ENCODE peak calls at places on chromosomes 5 and 9, in nine cellular contexts. One of them, this sample, is unnamed.

GRCh38 chr5:34055671-34056070 is 12.7 kb upstream of the C1QTNF3 start:
- DNase-seq in GM12865: no peak
- DNase-seq in GM13976: no peak
- DNase-seq in activated CD8-positive, alpha-beta memory T cell treated with anti-CD3 and anti-CD28 coated beads for 1 hour: no peak
- DNase-seq in SJSA1: no peak
- DNase-seq in cortex of kidney: no peak
- DNase-seq in SK-N-MC: no peak
- DNase-seq in choroid plexus epithelial cell: no peak
- DNase-seq in fibroblast of lung: no peak
- DNase-seq in this sample: no peak

GRCh38 chr5:31981361-31981955 is 192.7 kb downstream of the GOLPH3 start:
- DNase-seq in fibroblast of lung: no peak
- DNase-seq in SJSA1: no peak
- DNase-seq in choroid plexus epithelial cell: no peak
- DNase-seq in GM13976: no peak
- DNase-seq in activated CD8-positive, alpha-beta memory T cell treated with anti-CD3 and anti-CD28 coated beads for 1 hour: no peak
- DNase-seq in cortex of kidney: no peak
- DNase-seq in SK-N-MC: no peak
- DNase-seq in GM12865: no peak
- DNase-seq in this sample: no peak

GRCh38 chr5:149853019-149853648 is 91.5 kb downstream of the PDE6A start:
- DNase-seq in cortex of kidney: no peak
- DNase-seq in GM12865: peak
- DNase-seq in SK-N-MC: no peak
- DNase-seq in activated CD8-positive, alpha-beta memory T cell treated with anti-CD3 and anti-CD28 coated beads for 1 hour: no peak
- DNase-seq in SJSA1: peak
- DNase-seq in GM13976: peak
- DNase-seq in choroid plexus epithelial cell: peak
- DNase-seq in fibroblast of lung: peak
- DNase-seq in this sample: peak

GRCh38 chr5:6362846-6363245 is 15.5 kb downstream of the MED10 start:
- DNase-seq in SJSA1: no peak
- DNase-seq in activated CD8-positive, alpha-beta memory T cell treated with anti-CD3 and anti-CD28 coated beads for 1 hour: no peak
- DNase-seq in SK-N-MC: no peak
- DNase-seq in GM12865: no peak
- DNase-seq in fibroblast of lung: no peak
- DNase-seq in GM13976: no peak
- DNase-seq in cortex of kidney: no peak
- DNase-seq in choroid plexus epithelial cell: no peak
- DNase-seq in this sample: no peak

GRCh38 chr9:7656648-7657047 is 142.9 kb downstream of the DMAC1 start:
- DNase-seq in choroid plexus epithelial cell: no peak
- DNase-seq in SJSA1: no peak
- DNase-seq in fibroblast of lung: no peak
- DNase-seq in activated CD8-positive, alpha-beta memory T cell treated with anti-CD3 and anti-CD28 coated beads for 1 hour: no peak
- DNase-seq in GM12865: no peak
- DNase-seq in SK-N-MC: no peak
- DNase-seq in cortex of kidney: no peak
- DNase-seq in GM13976: no peak
- DNase-seq in this sample: no peak

GRCh38 chr5:173498286-173498685 is 118.2 kb downstream of the BOD1 start:
- DNase-seq in cortex of kidney: no peak
- DNase-seq in activated CD8-positive, alpha-beta memory T cell treated with anti-CD3 and anti-CD28 coated beads for 1 hour: no peak
- DNase-seq in GM13976: no peak
- DNase-seq in GM12865: no peak
- DNase-seq in fibroblast of lung: peak
- DNase-seq in choroid plexus epithelial cell: peak
- DNase-seq in SK-N-MC: no peak
- DNase-seq in SJSA1: no peak
- DNase-seq in this sample: no peak

GRCh38 chr9:29958469-29958868 is 2385.2 kb upstream of the C9orf72 start:
- DNase-seq in choroid plexus epithelial cell: no peak
- DNase-seq in fibroblast of lung: no peak
- DNase-seq in GM13976: no peak
- DNase-seq in SJSA1: no peak
- DNase-seq in GM12865: no peak
- DNase-seq in cortex of kidney: no peak
- DNase-seq in activated CD8-positive, alpha-beta memory T cell treated with anti-CD3 and anti-CD28 coated beads for 1 hour: no peak
- DNase-seq in SK-N-MC: no peak
- DNase-seq in this sample: no peak

GRCh38 chr9:97640290-97640689 is 6.7 kb downstream of the NCBP1 start:
- DNase-seq in fibroblast of lung: no peak
- DNase-seq in GM13976: no peak
- DNase-seq in activated CD8-positive, alpha-beta memory T cell treated with anti-CD3 and anti-CD28 coated beads for 1 hour: no peak
- DNase-seq in SJSA1: no peak
- DNase-seq in choroid plexus epithelial cell: peak
- DNase-seq in GM12865: no peak
- DNase-seq in cortex of kidney: no peak
- DNase-seq in SK-N-MC: no peak
- DNase-seq in this sample: no peak

GRCh38 chr9:615756-616155 is 225.7 kb upstream of the DMRT1 start:
- DNase-seq in activated CD8-positive, alpha-beta memory T cell treated with anti-CD3 and anti-CD28 coated beads for 1 hour: no peak
- DNase-seq in SJSA1: no peak
- DNase-seq in GM12865: no peak
- DNase-seq in GM13976: no peak
- DNase-seq in cortex of kidney: no peak
- DNase-seq in fibroblast of lung: no peak
- DNase-seq in SK-N-MC: no peak
- DNase-seq in choroid plexus epithelial cell: no peak
- DNase-seq in this sample: no peak

GRCh38 chr5:1417586-1418225 is 27.5 kb downstream of the SLC6A3 start:
- DNase-seq in SJSA1: no peak
- DNase-seq in cortex of kidney: no peak
- DNase-seq in fibroblast of lung: no peak
- DNase-seq in choroid plexus epithelial cell: no peak
- DNase-seq in SK-N-MC: no peak
- DNase-seq in GM12865: no peak
- DNase-seq in GM13976: no peak
- DNase-seq in activated CD8-positive, alpha-beta memory T cell treated with anti-CD3 and anti-CD28 coated beads for 1 hour: no peak
- DNase-seq in this sample: no peak

GRCh38 chr5:1488882-1489680 is 34.7 kb downstream of the LPCAT1 start:
- DNase-seq in fibroblast of lung: peak
- DNase-seq in SK-N-MC: no peak
- DNase-seq in SJSA1: peak
- DNase-seq in activated CD8-positive, alpha-beta memory T cell treated with anti-CD3 and anti-CD28 coated beads for 1 hour: no peak
- DNase-seq in cortex of kidney: no peak
- DNase-seq in choroid plexus epithelial cell: peak
- DNase-seq in GM13976: peak
- DNase-seq in GM12865: peak
- DNase-seq in this sample: no peak

GRCh38 chr5:35803221-35803651 is 53.5 kb upstream of the IL7R start:
- DNase-seq in fibroblast of lung: peak
- DNase-seq in SJSA1: no peak
- DNase-seq in choroid plexus epithelial cell: peak
- DNase-seq in SK-N-MC: peak
- DNase-seq in activated CD8-positive, alpha-beta memory T cell treated with anti-CD3 and anti-CD28 coated beads for 1 hour: no peak
- DNase-seq in cortex of kidney: no peak
- DNase-seq in GM12865: peak
- DNase-seq in GM13976: no peak
- DNase-seq in this sample: peak

GRCh38 chr5:65412842-65413241 is 68.9 kb downstream of the ADAMTS6 start:
- DNase-seq in SK-N-MC: no peak
- DNase-seq in SJSA1: no peak
- DNase-seq in GM12865: no peak
- DNase-seq in cortex of kidney: no peak
- DNase-seq in GM13976: no peak
- DNase-seq in activated CD8-positive, alpha-beta memory T cell treated with anti-CD3 and anti-CD28 coated beads for 1 hour: no peak
- DNase-seq in choroid plexus epithelial cell: no peak
- DNase-seq in fibroblast of lung: no peak
- DNase-seq in this sample: no peak

GRCh38 chr5:59955241-59955640 is 61.7 kb upstream of the PDE4D start:
- DNase-seq in cortex of kidney: no peak
- DNase-seq in fibroblast of lung: no peak
- DNase-seq in SJSA1: no peak
- DNase-seq in choroid plexus epithelial cell: no peak
- DNase-seq in activated CD8-positive, alpha-beta memory T cell treated with anti-CD3 and anti-CD28 coated beads for 1 hour: no peak
- DNase-seq in SK-N-MC: no peak
- DNase-seq in GM12865: no peak
- DNase-seq in GM13976: no peak
- DNase-seq in this sample: no peak

GRCh38 chr5:133878236-133878555 is 90.2 kb downstream of the C5orf15 start:
- DNase-seq in GM13976: no peak
- DNase-seq in activated CD8-positive, alpha-beta memory T cell treated with anti-CD3 and anti-CD28 coated beads for 1 hour: no peak
- DNase-seq in SJSA1: no peak
- DNase-seq in cortex of kidney: no peak
- DNase-seq in fibroblast of lung: no peak
- DNase-seq in SK-N-MC: no peak
- DNase-seq in GM12865: no peak
- DNase-seq in choroid plexus epithelial cell: peak
- DNase-seq in this sample: no peak

GRCh38 chr9:37582548-37583157 is 6.5 kb upstream of the FBXO10 start:
- DNase-seq in choroid plexus epithelial cell: peak
- DNase-seq in cortex of kidney: no peak
- DNase-seq in fibroblast of lung: peak
- DNase-seq in GM12865: peak
- DNase-seq in SK-N-MC: no peak
- DNase-seq in activated CD8-positive, alpha-beta memory T cell treated with anti-CD3 and anti-CD28 coated beads for 1 hour: no peak
- DNase-seq in GM13976: peak
- DNase-seq in SJSA1: peak
- DNase-seq in this sample: no peak

GRCh38 chr5:165057156-165057555 is 1551.7 kb downstream of the MAT2B start:
- DNase-seq in SJSA1: no peak
- DNase-seq in GM12865: no peak
- DNase-seq in fibroblast of lung: no peak
- DNase-seq in choroid plexus epithelial cell: no peak
- DNase-seq in activated CD8-positive, alpha-beta memory T cell treated with anti-CD3 and anti-CD28 coated beads for 1 hour: no peak
- DNase-seq in SK-N-MC: no peak
- DNase-seq in cortex of kidney: no peak
- DNase-seq in GM13976: no peak
- DNase-seq in this sample: no peak

GRCh38 chr5:42057254-42057690 is 132.2 kb downstream of the FBXO4 start:
- DNase-seq in fibroblast of lung: peak
- DNase-seq in choroid plexus epithelial cell: peak
- DNase-seq in cortex of kidney: no peak
- DNase-seq in activated CD8-positive, alpha-beta memory T cell treated with anti-CD3 and anti-CD28 coated beads for 1 hour: peak
- DNase-seq in SJSA1: peak
- DNase-seq in GM12865: peak
- DNase-seq in SK-N-MC: no peak
- DNase-seq in GM13976: peak
- DNase-seq in this sample: no peak

GRCh38 chr5:62082370-62082778 is 223.6 kb upstream of the KIF2A start:
- DNase-seq in cortex of kidney: no peak
- DNase-seq in GM13976: no peak
- DNase-seq in choroid plexus epithelial cell: peak
- DNase-seq in activated CD8-positive, alpha-beta memory T cell treated with anti-CD3 and anti-CD28 coated beads for 1 hour: no peak
- DNase-seq in SK-N-MC: no peak
- DNase-seq in GM12865: no peak
- DNase-seq in fibroblast of lung: peak
- DNase-seq in SJSA1: no peak
- DNase-seq in this sample: no peak

GRCh38 chr5:67165524-67166459 is 30.8 kb downstream of the CD180 start:
- DNase-seq in choroid plexus epithelial cell: peak
- DNase-seq in activated CD8-positive, alpha-beta memory T cell treated with anti-CD3 and anti-CD28 coated beads for 1 hour: peak
- DNase-seq in SK-N-MC: no peak
- DNase-seq in GM12865: peak
- DNase-seq in fibroblast of lung: peak
- DNase-seq in GM13976: peak
- DNase-seq in cortex of kidney: no peak
- DNase-seq in SJSA1: no peak
- DNase-seq in this sample: peak

GRCh38 chr9:79432485-79432884 is 139.3 kb upstream of the TLE4 start:
- DNase-seq in GM13976: no peak
- DNase-seq in SJSA1: no peak
- DNase-seq in SK-N-MC: no peak
- DNase-seq in choroid plexus epithelial cell: no peak
- DNase-seq in GM12865: no peak
- DNase-seq in activated CD8-positive, alpha-beta memory T cell treated with anti-CD3 and anti-CD28 coated beads for 1 hour: no peak
- DNase-seq in fibroblast of lung: no peak
- DNase-seq in cortex of kidney: no peak
- DNase-seq in this sample: no peak

GRCh38 chr9:110027624-110028023 is 180.3 kb downstream of the C9orf152 start:
- DNase-seq in fibroblast of lung: peak
- DNase-seq in activated CD8-positive, alpha-beta memory T cell treated with anti-CD3 and anti-CD28 coated beads for 1 hour: no peak
- DNase-seq in cortex of kidney: no peak
- DNase-seq in SJSA1: peak
- DNase-seq in SK-N-MC: no peak
- DNase-seq in GM13976: no peak
- DNase-seq in choroid plexus epithelial cell: peak
- DNase-seq in GM12865: no peak
- DNase-seq in this sample: no peak

GRCh38 chr9:120625222-120625621 is 45.3 kb upstream of the CDK5RAP2 start:
- DNase-seq in activated CD8-positive, alpha-beta memory T cell treated with anti-CD3 and anti-CD28 coated beads for 1 hour: no peak
- DNase-seq in GM12865: no peak
- DNase-seq in GM13976: no peak
- DNase-seq in fibroblast of lung: peak
- DNase-seq in SJSA1: no peak
- DNase-seq in cortex of kidney: no peak
- DNase-seq in SK-N-MC: peak
- DNase-seq in choroid plexus epithelial cell: peak
- DNase-seq in this sample: no peak

GRCh38 chr5:1004598-1005361 is 3.8 kb upstream of the NKD2 start:
- DNase-seq in SK-N-MC: no peak
- DNase-seq in activated CD8-positive, alpha-beta memory T cell treated with anti-CD3 and anti-CD28 coated beads for 1 hour: no peak
- DNase-seq in SJSA1: peak
- DNase-seq in GM13976: no peak
- DNase-seq in cortex of kidney: no peak
- DNase-seq in fibroblast of lung: peak
- DNase-seq in GM12865: no peak
- DNase-seq in choroid plexus epithelial cell: peak
- DNase-seq in this sample: peak

GRCh38 chr9:21812945-21813568 is 10.6 kb downstream of the MTAP start:
- DNase-seq in SK-N-MC: no peak
- DNase-seq in activated CD8-positive, alpha-beta memory T cell treated with anti-CD3 and anti-CD28 coated beads for 1 hour: no peak
- DNase-seq in choroid plexus epithelial cell: peak
- DNase-seq in fibroblast of lung: peak
- DNase-seq in GM13976: peak
- DNase-seq in GM12865: peak
- DNase-seq in SJSA1: peak
- DNase-seq in cortex of kidney: no peak
- DNase-seq in this sample: no peak

GRCh38 chr9:106405871-106406435 is 457.0 kb upstream of the ZNF462 start:
- DNase-seq in SJSA1: peak
- DNase-seq in SK-N-MC: no peak
- DNase-seq in choroid plexus epithelial cell: peak
- DNase-seq in GM12865: no peak
- DNase-seq in fibroblast of lung: peak
- DNase-seq in GM13976: no peak
- DNase-seq in activated CD8-positive, alpha-beta memory T cell treated with anti-CD3 and anti-CD28 coated beads for 1 hour: no peak
- DNase-seq in cortex of kidney: no peak
- DNase-seq in this sample: no peak

GRCh38 chr5:1099931-1100651 is 11.8 kb downstream of the SLC12A7 start:
- DNase-seq in cortex of kidney: no peak
- DNase-seq in SJSA1: no peak
- DNase-seq in GM12865: no peak
- DNase-seq in fibroblast of lung: peak
- DNase-seq in choroid plexus epithelial cell: no peak
- DNase-seq in SK-N-MC: no peak
- DNase-seq in activated CD8-positive, alpha-beta memory T cell treated with anti-CD3 and anti-CD28 coated beads for 1 hour: no peak
- DNase-seq in GM13976: no peak
- DNase-seq in this sample: no peak

GRCh38 chr5:12611132-12611531 is 706.9 kb upstream of the CTNND2 start:
- DNase-seq in activated CD8-positive, alpha-beta memory T cell treated with anti-CD3 and anti-CD28 coated beads for 1 hour: no peak
- DNase-seq in GM13976: no peak
- DNase-seq in GM12865: no peak
- DNase-seq in choroid plexus epithelial cell: no peak
- DNase-seq in SK-N-MC: no peak
- DNase-seq in cortex of kidney: no peak
- DNase-seq in SJSA1: no peak
- DNase-seq in fibroblast of lung: no peak
- DNase-seq in this sample: no peak

GRCh38 chr5:14574124-14574523 is 7.5 kb upstream of the OTULINL start:
- DNase-seq in cortex of kidney: no peak
- DNase-seq in fibroblast of lung: no peak
- DNase-seq in choroid plexus epithelial cell: no peak
- DNase-seq in SK-N-MC: no peak
- DNase-seq in SJSA1: no peak
- DNase-seq in GM12865: no peak
- DNase-seq in GM13976: no peak
- DNase-seq in activated CD8-positive, alpha-beta memory T cell treated with anti-CD3 and anti-CD28 coated beads for 1 hour: no peak
- DNase-seq in this sample: no peak